ENCODE peak calls at places on chromosomes 12 and 14, in five cellular contexts. G is hepatic stellate cell; O is AG04450; S is activated naive CD4-positive, alpha-beta T cell treated with anti-CD3 and anti-CD28 coated beads, Interleukin-2, amount 10 ng/mL, durations not matched to agents 7 days and 5 days; Y is tibial nerve. B is an unnamed sample.

GRCh38 chr12:27818421-27818918 is 38.4 kb upstream of the MANSC4 start:
- DNase-seq in O (no peak), S (no peak), G (no peak), Y (no peak), B (no peak)

GRCh38 chr14:94571395-94571794 is 9.8 kb upstream of the SERPINA5 start:
- DNase-seq in G (no peak), O (no peak), S (no peak), Y (no peak), B (no peak)

GRCh38 chr12:58386136-58386535 is 444.8 kb downstream of the ATP23 start:
- DNase-seq in G (no peak), O (no peak), S (no peak), Y (no peak), B (no peak)

GRCh38 chr12:43281563-43281962 is 270.4 kb downstream of the ADAMTS20 start:
- DNase-seq in S (no peak), O (no peak), Y (no peak), G (no peak), B (no peak)

GRCh38 chr12:30515351-30515750 is 180.3 kb downstream of the IPO8 start:
- DNase-seq in Y (no peak), O (no peak), G (no peak), S (no peak), B (no peak)

GRCh38 chr12:113101751-113102150 is 33.8 kb downstream of the RASAL1 start:
- DNase-seq in G (no peak), Y (no peak), S (no peak), O (no peak), B (no peak)

GRCh38 chr12:49950310-49951251 is at the start of gene AQP2:
- DNase-seq in Y (no peak), G (no peak), O (no peak), S (no peak), B (no peak)

GRCh38 chr14:23324993-23325392 is 3.7 kb downstream of the PABPN1 start:
- DNase-seq in Y (no peak), G (no peak), S (no peak), O (no peak), B (no peak)

GRCh38 chr12:75954076-75954475 is 77.5 kb downstream of the PHLDA1 start:
- DNase-seq in G (peak; percentile 86), O (peak; percentile 78), Y (no peak), S (no peak), B (no peak)

GRCh38 chr14:44778562-44778961 is 183.2 kb downstream of the KLHL28 start:
- DNase-seq in O (peak; percentile 70), G (no peak), S (no peak), Y (no peak), B (no peak)

GRCh38 chr12:112480931-112481330 is 62.2 kb downstream of the PTPN11 start:
- DNase-seq in O (no peak), S (no peak), G (no peak), Y (no peak), B (no peak)